ENCODE peak calls at places on chromosomes 6 and 20, in ten cellular contexts. J, M, B, G, X, V, A, O, D and N are unnamed samples. For H3K36me3 and H3K27me3, the result is how much of the 10 kb centered on the place peaks cover.

GRCh38 chr20:46034039-46034438 is 5.0 kb downstream of the SLC12A5 start:
- DNase-seq in J (no peak), M (no peak), B (no peak), G (no peak), X (no peak), V (no peak), A (no peak), O (no peak), D (no peak), N (no peak)

GRCh38 chr6:46175446-46175845 is 4.7 kb upstream of the ENPP5 start:
- DNase-seq in J (no peak), M (no peak), B (no peak), G (no peak), X (no peak), V (no peak), A (no peak), O (no peak), D (no peak), N (no peak)

GRCh38 chr20:35166242-35166830 is 5.5 kb upstream of the PROCR start:
- DNase-seq in J (no peak), M (no peak), B (peak), G (peak), X (no peak), V (no peak), A (no peak), O (no peak), D (no peak), N (peak)

GRCh38 chr20:17875106-17875980 is 93.3 kb downstream of the SNX5 start:
- DNase-seq in J (no peak), M (peak), B (peak), G (peak), X (no peak), V (no peak), A (no peak), O (no peak), D (no peak), N (no peak)

GRCh38 chr20:57676517-57677322 is 33.1 kb downstream of the PMEPA1 start:
- DNase-seq in J (no peak), M (no peak), B (no peak), G (no peak), X (no peak), V (no peak), A (no peak), O (no peak), D (no peak), N (no peak)

GRCh38 chr6:166736606-166737005 is 109.6 kb upstream of the RPS6KA2 start:
- DNase-seq in J (peak), M (no peak), B (no peak), G (no peak), X (no peak), V (no peak), A (no peak), O (peak), D (no peak), N (no peak)

GRCh38 chr20:38075161-38075998 is 41.8 kb downstream of the RPRD1B start:
- DNase-seq in J (no peak), M (no peak), B (no peak), G (no peak), X (no peak), V (no peak), A (no peak), O (no peak), D (no peak), N (no peak)

GRCh38 chr6:163780993-163781392 is 366.5 kb downstream of the QKI start:
- DNase-seq in J (no peak), M (peak), B (no peak), G (no peak), X (no peak), V (no peak), A (peak), O (no peak), D (peak), N (peak)

GRCh38 chr6:131733376-131734016 is 22.7 kb upstream of the CTAGE9 start:
- DNase-seq in J (no peak), M (no peak), B (no peak), G (peak), X (no peak), V (no peak), A (no peak), O (peak), D (no peak), N (no peak)

GRCh38 chr6:117483004-117483644 is 650 bp downstream of the DCBLD1 start:
- DNase-seq in J (no peak), M (peak), B (peak), G (peak), X (no peak), V (no peak), A (peak), O (peak), D (peak), N (peak)

GRCh38 chr20:4483481-4483880 is 238.2 kb upstream of the PRND start:
- DNase-seq in J (no peak), M (no peak), B (no peak), G (no peak), X (no peak), V (no peak), A (no peak), O (peak), D (no peak), N (no peak)

GRCh38 chr6:122400121-122400450 is 634 bp downstream of the HSF2 start:
- DNase-seq in J (no peak), M (no peak), B (no peak), G (no peak), X (no peak), V (no peak), A (no peak), O (no peak), D (peak), N (no peak)

GRCh38 chr6:168709034-168709433 is 268.1 kb downstream of the SMOC2 start:
- DNase-seq in J (no peak), M (no peak), B (no peak), G (no peak), X (no peak), V (no peak), A (no peak), O (no peak), D (no peak), N (no peak)

GRCh38 chr6:107192739-107193296 is 77.5 kb upstream of the BEND3 start:
- DNase-seq in J (no peak), M (no peak), B (no peak), G (no peak), X (no peak), V (no peak), A (no peak), O (no peak), D (no peak), N (no peak)

GRCh38 chr6:111548368-111548767 is 57.3 kb downstream of the TRAF3IP2 start:
- DNase-seq in J (no peak), M (no peak), B (no peak), G (no peak), X (no peak), V (no peak), A (no peak), O (no peak), D (no peak), N (no peak)

DNA sequence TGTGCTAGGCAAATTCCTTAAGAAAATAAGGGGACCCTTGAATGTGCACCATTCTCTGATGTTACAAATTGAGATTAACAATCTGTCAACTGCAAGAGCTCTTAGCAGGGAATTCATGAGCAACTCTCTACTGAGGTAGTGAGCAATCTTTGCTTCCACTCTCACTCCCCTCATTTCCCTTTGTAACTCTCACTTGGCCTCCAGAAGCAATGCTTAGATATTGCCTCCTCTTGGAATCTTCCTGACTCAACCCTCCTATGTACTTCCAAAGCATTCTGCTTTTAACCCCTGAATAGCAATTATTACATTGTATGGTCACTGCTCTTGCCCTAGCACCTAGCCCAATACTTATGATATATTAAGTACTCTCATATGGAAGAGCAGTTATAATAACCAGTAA is 16.5 kb downstream of the XPO5 start:
- DNase-seq in J (no peak), M (no peak), B (no peak), G (no peak), X (no peak), V (no peak), A (no peak), O (no peak), D (no peak), N (no peak)
- H3K36me3 ChIP-seq in J (half or more), M (half or more), B (under half), G (under half), X (half or more), V (under half), A (under half), O (half or more), D (half or more), N (half or more)

GRCh38 chr20:62768234-62768814 is 27.9 kb upstream of the MRGBP start:
- DNase-seq in J (no peak), M (no peak), B (no peak), G (no peak), X (no peak), V (no peak), A (peak), O (no peak), D (no peak), N (peak)
- H3K27me3 ChIP-seq in J (under half), M (under half), B (under half), G (under half), X (under half), V (under half), A (under half), O (under half), D (under half), N (under half)

GRCh38 chr20:36859282-36859555 is 16.7 kb upstream of the TLDC2 start:
- DNase-seq in J (no peak), M (no peak), B (no peak), G (no peak), X (no peak), V (no peak), A (no peak), O (no peak), D (peak), N (no peak)
- H3K36me3 ChIP-seq in J (under half), M (under half), B (under half), G (under half), X (under half), V (under half), A (under half), O (under half), D (under half), N (under half)

GRCh38 chr6:44271914-44272313 is 1.7 kb downstream of the TMEM151B start:
- DNase-seq in J (no peak), M (no peak), B (no peak), G (no peak), X (no peak), V (no peak), A (no peak), O (no peak), D (no peak), N (no peak)

GRCh38 chr6:44272529-44272928 is 2.3 kb downstream of the TMEM151B start:
- DNase-seq in J (no peak), M (no peak), B (no peak), G (no peak), X (no peak), V (no peak), A (no peak), O (no peak), D (no peak), N (no peak)

GRCh38 chr6:44269921-44270525 is at the start of gene TMEM151B:
- DNase-seq in J (no peak), M (no peak), B (no peak), G (no peak), X (no peak), V (peak), A (peak), O (no peak), D (peak), N (peak)

GRCh38 chr6:44270526-44271405 is 516 bp downstream of the TMEM151B start:
- DNase-seq in J (no peak), M (no peak), B (no peak), G (no peak), X (no peak), V (peak), A (peak), O (no peak), D (peak), N (peak)

GRCh38 chr6:44271406-44271723 is 1.1 kb downstream of the TMEM151B start:
- DNase-seq in J (no peak), M (no peak), B (no peak), G (no peak), X (no peak), V (no peak), A (no peak), O (no peak), D (no peak), N (no peak)
- H3K27me3 ChIP-seq in J (under half), M (under half), B (under half), G (under half), X (under half), V (half or more), A (under half), O (under half), D (under half), N (under half)

GRCh38 chr6:160082627-160083026 is 39.0 kb upstream of the SLC22A1 start:
- DNase-seq in J (no peak), M (no peak), B (no peak), G (no peak), X (no peak), V (no peak), A (no peak), O (peak), D (no peak), N (peak)
- H3K36me3 ChIP-seq in J (half or more), M (half or more), B (under half), G (under half), X (half or more), V (half or more), A (under half), O (under half), D (half or more), N (under half)

GRCh38 chr6:105215506-105215905 is 35.7 kb upstream of the POPDC3 start:
- DNase-seq in J (no peak), M (no peak), B (no peak), G (no peak), X (no peak), V (no peak), A (no peak), O (no peak), D (no peak), N (no peak)
- H3K27me3 ChIP-seq in J (under half), M (under half), B (under half), G (under half), X (under half), V (under half), A (under half), O (under half), D (under half), N (under half)

GRCh38 chr6:15518057-15518456 is 144.8 kb downstream of the DTNBP1 start:
- DNase-seq in J (no peak), M (no peak), B (no peak), G (no peak), X (no peak), V (no peak), A (no peak), O (no peak), D (no peak), N (no peak)
- H3K36me3 ChIP-seq in J (under half), M (under half), B (under half), G (under half), X (half or more), V (under half), A (under half), O (under half), D (half or more), N (half or more)

GRCh38 chr20:64107736-64108457 is 532 bp upstream of the NPBWR2 start:
- DNase-seq in J (peak), M (no peak), B (no peak), G (no peak), X (no peak), V (peak), A (no peak), O (no peak), D (no peak), N (no peak)

GRCh38 chr20:64106981-64107735 is at the start of gene NPBWR2:
- DNase-seq in J (peak), M (no peak), B (no peak), G (no peak), X (no peak), V (peak), A (peak), O (no peak), D (no peak), N (peak)

GRCh38 chr20:64104667-64105451 is 2.5 kb downstream of the NPBWR2 start:
- DNase-seq in J (peak), M (no peak), B (no peak), G (no peak), X (no peak), V (no peak), A (no peak), O (no peak), D (no peak), N (no peak)

GRCh38 chr20:64105846-64106434 is 1.4 kb downstream of the NPBWR2 start:
- DNase-seq in J (peak), M (no peak), B (no peak), G (no peak), X (no peak), V (no peak), A (no peak), O (no peak), D (no peak), N (no peak)

GRCh38 chr20:64106435-64106961 is 867 bp downstream of the NPBWR2 start:
- DNase-seq in J (no peak), M (no peak), B (no peak), G (no peak), X (no peak), V (peak), A (no peak), O (no peak), D (no peak), N (no peak)
- H3K27me3 ChIP-seq in J (under half), M (under half), B (under half), G (under half), X (under half), V (under half), A (under half), O (under half), D (under half), N (under half)